ENCODE peak calls at places on chromosomes 4 and X, in eight cellular contexts. U, E, S, P, W, I, Q and V are unnamed samples.

GRCh38 chr4:157172011-157172410 is 48.5 kb upstream of the GRIA2 start:
- DNase-seq in Q (no peak), E (no peak), P (no peak), W (no peak), I (no peak), U (peak; percentile 1), S (no peak), V (peak; percentile 19)

GRCh38 chr4:94741304-94741703 is 16.5 kb upstream of the BMPR1B start:
- DNase-seq in E (no peak), P (no peak), W (no peak), Q (no peak), U (no peak), S (no peak), I (no peak), V (peak; percentile 25)

GRCh38 chr4:5280845-5281244 is 229.6 kb downstream of the STK32B start:
- DNase-seq in W (no peak), S (no peak), P (no peak), Q (no peak), E (no peak), I (no peak), U (no peak), V (no peak)

GRCh38 chrX:26915064-26915463 is 548.1 kb downstream of the PPP4R3C start:
- DNase-seq in Q (no peak), P (no peak), E (no peak), I (no peak), W (no peak), S (no peak), U (no peak), V (peak; percentile 67)

GRCh38 chr4:54556081-54556480 is 101.7 kb upstream of the KIT start:
- DNase-seq in U (no peak), Q (no peak), I (no peak), E (no peak), P (no peak), W (no peak), S (no peak), V (no peak)

GRCh38 chr4:176534566-176534965 is 214.8 kb downstream of the SPCS3 start:
- DNase-seq in W (no peak), P (no peak), S (no peak), I (no peak), U (peak; percentile 6), E (no peak), Q (no peak), V (peak; percentile 39)

GRCh38 chrX:38220024-38220935 is at the start of gene SRPX:
- DNase-seq in S (peak; percentile 67), E (peak; percentile 26), W (peak; percentile 56), Q (peak; percentile 16), P (no peak), I (peak; percentile 27), U (peak; percentile 52), V (peak; percentile 38)

GRCh38 chrX:131747173-131747572 is 203.3 kb downstream of the OR13H1 start:
- DNase-seq in U (peak; percentile 95), S (no peak), E (no peak), I (no peak), P (peak; percentile 74), Q (no peak), W (no peak), V (no peak)

GRCh38 chr4:38132140-38132673 is 172.0 kb downstream of the PTTG2 start:
- DNase-seq in I (no peak), W (no peak), Q (peak; percentile 68), U (no peak), P (no peak), E (peak; percentile 60), S (peak; percentile 78), V (peak; percentile 99)

GRCh38 chr4:107794001-107794400 is 30.7 kb upstream of the SGMS2 start:
- DNase-seq in U (no peak), S (peak; percentile 9), P (no peak), E (no peak), Q (peak; percentile 63), I (no peak), W (no peak), V (no peak)

GRCh38 chrX:156008915-156009314 is 11.4 kb downstream of the IL9R start:
- DNase-seq in U (peak; percentile 23), Q (no peak), W (no peak), P (no peak), I (no peak), S (no peak), E (no peak), V (no peak)

GRCh38 chr4:760616-761015 is 55.0 kb downstream of the PCGF3 start:
- DNase-seq in I (no peak), S (no peak), W (peak; percentile 38), Q (no peak), U (no peak), E (no peak), P (no peak), V (no peak)

GRCh38 chr4:87839309-87839946 is 6.7 kb downstream of the MEPE start:
- DNase-seq in P (no peak), E (peak; percentile 57), U (peak; percentile 34), Q (peak; percentile 18), S (peak; percentile 56), W (no peak), I (no peak), V (peak; percentile 56)

GRCh38 chrX:109519001-109519400 is 17.6 kb upstream of the NXT2 start:
- DNase-seq in W (no peak), I (no peak), S (no peak), Q (no peak), U (no peak), P (no peak), E (no peak), V (no peak)
- H3K4me3 ChIP-seq in W (no peak overlapping the region), I (no peak overlapping the region), S (no peak overlapping the region), Q (no peak overlapping the region), U (no peak overlapping the region), P (no peak overlapping the region), E (no peak overlapping the region), V (no peak overlapping the region)

GRCh38 chr4:140607852-140608251 is 39.1 kb upstream of the UCP1 start:
- DNase-seq in E (no peak), P (no peak), U (no peak), Q (no peak), I (no peak), S (no peak), W (no peak), V (no peak)

GRCh38 chr4:140611854-140612253 is 43.1 kb upstream of the UCP1 start:
- DNase-seq in I (no peak), E (no peak), S (no peak), W (no peak), Q (no peak), U (no peak), P (no peak), V (peak; percentile 71)

GRCh38 chr4:140615451-140615850 is 46.7 kb upstream of the UCP1 start:
- DNase-seq in S (no peak), E (no peak), P (no peak), I (no peak), U (no peak), W (no peak), Q (no peak), V (no peak)

GRCh38 chr4:140609548-140610425 is 41.0 kb upstream of the UCP1 start:
- DNase-seq in U (peak; percentile 42), E (no peak), Q (peak; percentile 2), P (no peak), S (peak; percentile 51), W (no peak), I (peak; percentile 44), V (peak; percentile 48)

DNA sequence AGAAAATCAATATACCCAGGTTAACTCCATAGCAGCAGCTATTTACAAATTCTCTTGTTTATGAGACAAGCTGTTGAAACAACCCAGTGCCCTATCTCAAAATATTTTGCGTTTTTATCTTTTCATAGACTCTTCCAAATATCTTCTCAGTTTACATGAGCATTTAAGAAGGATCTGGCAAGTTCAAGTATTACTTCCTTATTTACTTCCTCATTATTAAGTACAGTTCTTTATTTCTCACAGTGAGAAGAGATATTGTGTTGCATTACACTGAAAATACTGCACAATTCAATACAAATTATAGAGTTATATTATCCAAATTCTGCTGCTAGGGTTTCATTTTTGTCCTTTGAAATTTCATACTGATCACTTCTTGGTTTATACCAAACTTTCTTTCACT is 43.6 kb upstream of the UCP1 start:
- DNase-seq in S (no peak), P (no peak), W (no peak), U (no peak), Q (no peak), E (no peak), I (no peak), V (no peak)
- TF ChIP-seq CTCF in S (no peak), P (no peak), W (no peak), U (no peak), Q (no peak), E (no peak), I (no peak), V (no peak)

DNA sequence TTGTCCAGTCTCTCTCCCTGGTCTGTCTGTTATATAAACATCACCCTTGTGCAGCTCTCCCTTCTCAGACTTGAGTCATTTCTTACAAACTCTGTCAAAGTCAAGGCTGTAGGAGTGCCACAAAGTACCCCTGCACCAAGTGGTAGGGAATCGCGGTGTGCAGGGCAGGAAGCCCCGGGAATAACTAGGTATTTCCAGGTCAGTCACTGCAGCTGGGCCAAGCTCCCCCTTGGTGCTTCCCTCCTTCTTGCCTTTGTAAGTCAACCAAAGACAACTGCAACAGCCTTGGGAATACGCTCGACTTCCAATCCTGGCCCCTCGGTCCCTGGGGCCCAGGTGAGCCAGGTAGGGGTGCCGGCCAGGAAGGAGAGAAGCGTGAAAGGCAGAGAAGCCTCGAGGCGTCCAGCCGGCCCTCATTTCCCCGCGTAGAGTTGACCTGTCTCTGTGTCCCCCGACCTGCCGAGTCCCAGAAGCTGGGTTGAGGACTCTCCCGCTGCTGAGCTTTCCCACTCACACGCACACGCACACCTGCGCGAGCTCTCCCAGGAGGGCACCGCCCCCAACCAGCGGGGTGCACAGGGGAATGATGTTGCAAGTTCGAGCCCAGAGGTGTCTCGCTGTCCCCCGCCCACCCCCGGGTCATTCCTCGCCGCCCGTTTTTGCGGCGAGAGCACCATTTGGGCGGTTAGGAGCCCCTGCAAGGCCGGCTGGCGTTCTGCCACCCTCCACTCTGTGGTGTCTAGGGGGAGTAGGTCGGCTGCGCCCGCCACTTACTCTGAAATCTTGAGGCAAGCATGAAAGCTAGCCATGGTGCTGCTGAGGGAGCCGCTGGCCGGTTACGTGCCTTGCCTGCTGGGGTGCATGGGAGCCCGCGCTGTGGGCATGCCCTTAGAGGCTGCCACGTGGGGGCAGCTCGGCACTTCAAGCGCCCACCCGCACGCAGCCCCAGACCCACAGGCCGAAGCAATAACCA is 22.8 kb upstream of the KIAA1210 start:
- DNase-seq in W (peak; percentile 69), S (no peak), E (peak; percentile 32), Q (no peak), I (no peak), U (no peak), P (no peak), V (no peak)
- H3K4me3 ChIP-seq in W (no peak overlapping the region), S (no peak overlapping the region), E (no peak overlapping the region), Q (no peak overlapping the region), I (no peak overlapping the region), U (no peak overlapping the region), P (no peak overlapping the region), V (no peak overlapping the region)

DNA sequence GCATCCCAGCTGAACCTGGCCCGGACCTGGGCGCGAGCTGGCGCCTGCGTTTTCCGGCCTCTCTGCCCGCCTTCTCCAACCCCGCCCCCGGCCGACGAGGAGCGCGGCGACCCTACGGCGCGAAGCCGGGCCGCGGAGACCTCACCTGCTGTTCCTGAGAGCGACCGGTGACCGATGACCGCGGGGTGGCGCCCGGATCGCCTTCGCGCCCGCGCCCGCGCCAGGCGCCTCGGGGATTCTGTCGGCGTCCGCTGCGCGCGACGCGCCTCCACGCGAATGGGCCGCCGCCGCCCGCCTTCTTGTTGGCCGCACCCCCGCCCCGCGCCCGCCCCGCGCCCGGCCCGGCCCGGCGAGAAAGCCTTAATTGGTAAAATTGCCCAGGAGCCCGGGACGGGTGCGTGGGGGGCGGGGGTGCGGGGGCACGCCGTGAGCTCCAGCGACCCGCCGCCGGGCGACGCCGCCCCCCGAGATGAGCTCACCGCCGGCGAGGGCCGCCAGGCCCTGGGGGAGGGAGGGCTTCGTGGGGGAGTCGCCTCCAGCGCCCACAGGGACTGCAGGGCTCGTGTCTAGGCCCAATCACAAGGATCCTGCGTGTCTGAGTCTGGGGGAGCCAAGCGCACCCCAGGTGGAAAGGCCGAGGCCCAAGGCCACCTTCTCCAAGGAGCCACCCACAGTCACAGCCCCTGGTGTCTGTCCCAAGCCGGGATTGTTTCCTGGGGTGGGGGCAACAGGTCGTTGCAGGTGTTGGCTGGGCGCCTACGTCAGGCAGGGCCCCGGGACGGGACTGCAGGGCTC is at the start of gene FLNA:
- DNase-seq in I (peak; percentile 43), S (peak; percentile 73), E (peak; percentile 24), U (no peak), W (no peak), Q (no peak), P (no peak), V (peak; percentile 15)
- TF ChIP-seq CTCF in I (peak; percentile 6), S (peak; percentile 32), E (no peak), U (peak; percentile 19), W (no peak), Q (no peak), P (no peak), V (no peak)